ENCODE peak calls at places on chromosomes 11 and 22, in nine cellular contexts. F, W, V, J, L, O, R, S and D are unnamed samples.

GRCh38 chr11:76614471-76615183 is 55.9 kb downstream of the LRRC32 start:
- DNase-seq in F (no peak), W (peak; percentile 84), V (peak; percentile 80), J (no peak), L (peak; percentile 23), O (no peak), R (no peak), S (no peak), D (no peak)

GRCh38 chr22:29275167-29275566 is 7.1 kb downstream of the EWSR1 start:
- DNase-seq in F (no peak), W (no peak), V (no peak), J (no peak), L (no peak), O (no peak), R (no peak), S (no peak), D (no peak)

GRCh38 chr11:33869511-33870422 is 22.1 kb downstream of the LMO2 start:
- DNase-seq in F (no peak), W (peak; percentile 58), V (peak; percentile 69), J (no peak), L (no peak), O (peak; percentile 27), R (no peak), S (no peak), D (no peak)

GRCh38 chr22:44037519-44038370 is 13.6 kb downstream of the PARVB start:
- DNase-seq in F (no peak), W (peak; percentile 69), V (no peak), J (no peak), L (no peak), O (peak; percentile 96), R (no peak), S (no peak), D (peak; percentile 94)

GRCh38 chr22:38080847-38081635 is 2.9 kb downstream of the SLC16A8 start:
- DNase-seq in F (no peak), W (peak; percentile 59), V (peak; percentile 62), J (no peak), L (no peak), O (peak; percentile 52), R (peak; percentile 23), S (no peak), D (no peak)

GRCh38 chr11:88383446-88383845 is 45.9 kb upstream of the CTSC start:
- DNase-seq in F (no peak), W (no peak), V (no peak), J (no peak), L (no peak), O (no peak), R (no peak), S (no peak), D (no peak)

GRCh38 chr22:36323182-36323854 is 64.4 kb downstream of the MYH9 start:
- DNase-seq in F (no peak), W (peak; percentile 83), V (peak; percentile 82), J (no peak), L (peak; percentile 75), O (no peak), R (peak; percentile 34), S (no peak), D (no peak)

GRCh38 chr11:34243620-34244493 is 114.0 kb downstream of the ABTB2 start:
- DNase-seq in F (no peak), W (peak; percentile 43), V (no peak), J (peak; percentile 72), L (peak; percentile 88), O (peak; percentile 73), R (no peak), S (no peak), D (peak; percentile 39)

GRCh38 chr11:74546752-74547151 is 45.6 kb upstream of the POLD3 start:
- DNase-seq in F (no peak), W (no peak), V (no peak), J (no peak), L (peak; percentile 87), O (no peak), R (no peak), S (no peak), D (no peak)

GRCh38 chr22:31977141-31977781 is 32.9 kb downstream of the YWHAH start:
- DNase-seq in F (peak; percentile 72), W (peak; percentile 75), V (peak; percentile 85), J (peak; percentile 74), L (peak; percentile 78), O (peak; percentile 72), R (peak; percentile 65), S (no peak), D (peak; percentile 61)

GRCh38 chr11:119591836-119592310 is 137.1 kb downstream of the NECTIN1 start:
- DNase-seq in F (no peak), W (no peak), V (no peak), J (no peak), L (no peak), O (no peak), R (no peak), S (no peak), D (no peak)

GRCh38 chr11:2519517-2519878 is 74.7 kb downstream of the KCNQ1 start:
- DNase-seq in F (no peak), W (no peak), V (no peak), J (no peak), L (no peak), O (no peak), R (no peak), S (no peak), D (no peak)

GRCh38 chr11:1563697-1564534 is 8.2 kb downstream of the DUSP8 start:
- DNase-seq in F (no peak), W (no peak), V (no peak), J (no peak), L (no peak), O (no peak), R (no peak), S (no peak), D (no peak)

GRCh38 chr22:37053310-37054077 is 2.0 kb downstream of the KCTD17 start:
- DNase-seq in F (no peak), W (peak; percentile 43), V (peak; percentile 69), J (no peak), L (peak; percentile 60), O (no peak), R (no peak), S (no peak), D (no peak)

GRCh38 chr11:34165786-34166557 is 60.5 kb downstream of the NAT10 start:
- DNase-seq in F (no peak), W (no peak), V (no peak), J (no peak), L (no peak), O (peak; percentile 10), R (peak; percentile 22), S (no peak), D (no peak)

GRCh38 chr22:49827853-49828598 is at the start of gene BRD1:
- DNase-seq in F (peak; percentile 37), W (peak; percentile 79), V (peak; percentile 81), J (no peak), L (no peak), O (peak; percentile 73), R (no peak), S (no peak), D (peak; percentile 28)

GRCh38 chr11:33859306-33859705 is 32.6 kb downstream of the LMO2 start:
- DNase-seq in F (no peak), W (no peak), V (no peak), J (no peak), L (no peak), O (no peak), R (no peak), S (no peak), D (no peak)

GRCh38 chr22:35892192-35892591 is 136.4 kb downstream of the RBFOX2 start:
- DNase-seq in F (no peak), W (no peak), V (no peak), J (no peak), L (no peak), O (peak; percentile 79), R (no peak), S (no peak), D (peak; percentile 49)

GRCh38 chr11:7115775-7116174 is 27.0 kb downstream of the RBMXL2 start:
- DNase-seq in F (no peak), W (no peak), V (no peak), J (no peak), L (no peak), O (no peak), R (no peak), S (no peak), D (no peak)

GRCh38 chr22:24432059-24432853 is 4.9 kb downstream of the ADORA2A start:
- DNase-seq in F (no peak), W (peak; percentile 85), V (peak; percentile 83), J (no peak), L (peak; percentile 66), O (peak; percentile 53), R (peak; percentile 26), S (no peak), D (no peak)

GRCh38 chr11:71218789-71219499 is 33.4 kb downstream of the SHANK2 start:
- DNase-seq in F (no peak), W (no peak), V (no peak), J (no peak), L (peak; percentile 0), O (no peak), R (no peak), S (no peak), D (no peak)

GRCh38 chr22:43967069-43967468 is 11.8 kb downstream of the SAMM50 start:
- DNase-seq in F (no peak), W (no peak), V (no peak), J (no peak), L (no peak), O (no peak), R (no peak), S (no peak), D (no peak)

GRCh38 chr11:78620159-78620558 is 45.5 kb upstream of the NARS2 start:
- DNase-seq in F (no peak), W (no peak), V (no peak), J (no peak), L (no peak), O (no peak), R (no peak), S (no peak), D (no peak)

GRCh38 chr22:37804502-37804885 is 3.2 kb upstream of the GCAT start:
- DNase-seq in F (no peak), W (no peak), V (no peak), J (no peak), L (no peak), O (no peak), R (no peak), S (no peak), D (no peak)

GRCh38 chr11:27207025-27207650 is 155.9 kb downstream of the CCDC34 start:
- DNase-seq in F (no peak), W (no peak), V (no peak), J (no peak), L (no peak), O (peak; percentile 14), R (no peak), S (no peak), D (no peak)

GRCh38 chr11:690738-691633 is 4.0 kb downstream of the DEAF1 start:
- DNase-seq in F (no peak), W (no peak), V (no peak), J (no peak), L (peak; percentile 72), O (no peak), R (no peak), S (no peak), D (no peak)

GRCh38 chr11:127110542-127110941 is 110.0 kb upstream of the KIRREL3 start:
- DNase-seq in F (no peak), W (no peak), V (no peak), J (no peak), L (no peak), O (no peak), R (no peak), S (no peak), D (no peak)

GRCh38 chr11:111541209-111542061 is 915 bp downstream of the LAYN start:
- DNase-seq in F (peak; percentile 9), W (peak; percentile 73), V (peak; percentile 77), J (no peak), L (no peak), O (peak; percentile 98), R (peak; percentile 9), S (no peak), D (peak; percentile 13)

GRCh38 chr22:19599626-19600243 is 75.5 kb upstream of the CLDN5 start:
- DNase-seq in F (no peak), W (no peak), V (no peak), J (no peak), L (no peak), O (no peak), R (no peak), S (no peak), D (no peak)

GRCh38 chr11:94876645-94877445 is 96.5 kb downstream of the CWC15 start:
- DNase-seq in F (no peak), W (peak; percentile 90), V (peak; percentile 84), J (peak; percentile 64), L (peak; percentile 75), O (peak; percentile 97), R (no peak), S (no peak), D (peak; percentile 97)